ENCODE peak calls at places on chromosomes 1 and 21, in eight cellular contexts. One of them, this sample, is unnamed.

GRCh38 chr1:24111998-24112380 is at the start of gene MYOM3:
- DNase-seq in kidney tubule cell: peak; percentile 16
- DNase-seq in NCI-H2081: no peak
- DNase-seq in HT-29: no peak
- DNase-seq in EL: no peak
- DNase-seq in foreskin fibroblast: no peak
- DNase-seq in stomach: no peak
- DNase-seq in stimulated activated CD4-positive, alpha-beta T cell treated with anti-CD3 and anti-CD28 coated beads, Interleukin-15, amount 100 ng/mL, for 1 hour: no peak
- DNase-seq in this sample: no peak

GRCh38 chr1:117678246-117678977 is 72.6 kb downstream of the TENT5C start:
- DNase-seq in stomach: peak; percentile 66
- DNase-seq in foreskin fibroblast: no peak
- DNase-seq in EL: no peak
- DNase-seq in NCI-H2081: no peak
- DNase-seq in HT-29: no peak
- DNase-seq in stimulated activated CD4-positive, alpha-beta T cell treated with anti-CD3 and anti-CD28 coated beads, Interleukin-15, amount 100 ng/mL, for 1 hour: no peak
- DNase-seq in kidney tubule cell: no peak
- DNase-seq in this sample: no peak

GRCh38 chr1:150474869-150475268 is 12.3 kb upstream of the TARS2 start:
- DNase-seq in stomach: no peak
- DNase-seq in NCI-H2081: no peak
- DNase-seq in foreskin fibroblast: no peak
- DNase-seq in EL: no peak
- DNase-seq in stimulated activated CD4-positive, alpha-beta T cell treated with anti-CD3 and anti-CD28 coated beads, Interleukin-15, amount 100 ng/mL, for 1 hour: no peak
- DNase-seq in HT-29: no peak
- DNase-seq in kidney tubule cell: no peak
- DNase-seq in this sample: no peak

GRCh38 chr1:54413295-54413694 is 7.1 kb upstream of the SSBP3 start:
- DNase-seq in NCI-H2081: no peak
- DNase-seq in kidney tubule cell: peak; percentile 15
- DNase-seq in foreskin fibroblast: peak; percentile 85
- DNase-seq in EL: peak; percentile 63
- DNase-seq in HT-29: no peak
- DNase-seq in stimulated activated CD4-positive, alpha-beta T cell treated with anti-CD3 and anti-CD28 coated beads, Interleukin-15, amount 100 ng/mL, for 1 hour: no peak
- DNase-seq in stomach: peak; percentile 32
- DNase-seq in this sample: no peak

GRCh38 chr1:16926491-16927195 is 4.9 kb downstream of the CROCC start:
- DNase-seq in HT-29: no peak
- DNase-seq in EL: no peak
- DNase-seq in stimulated activated CD4-positive, alpha-beta T cell treated with anti-CD3 and anti-CD28 coated beads, Interleukin-15, amount 100 ng/mL, for 1 hour: no peak
- DNase-seq in stomach: no peak
- DNase-seq in foreskin fibroblast: no peak
- DNase-seq in NCI-H2081: peak; percentile 91
- DNase-seq in kidney tubule cell: no peak
- DNase-seq in this sample: no peak

GRCh38 chr1:87362834-87363426 is 34.2 kb downstream of the LMO4 start:
- DNase-seq in HT-29: no peak
- DNase-seq in stimulated activated CD4-positive, alpha-beta T cell treated with anti-CD3 and anti-CD28 coated beads, Interleukin-15, amount 100 ng/mL, for 1 hour: no peak
- DNase-seq in stomach: no peak
- DNase-seq in kidney tubule cell: no peak
- DNase-seq in EL: peak; percentile 35
- DNase-seq in NCI-H2081: no peak
- DNase-seq in foreskin fibroblast: peak; percentile 21
- DNase-seq in this sample: no peak

GRCh38 chr1:24970399-24970753 is 40.3 kb upstream of the RUNX3 start:
- DNase-seq in stomach: no peak
- DNase-seq in HT-29: peak; percentile 16
- DNase-seq in stimulated activated CD4-positive, alpha-beta T cell treated with anti-CD3 and anti-CD28 coated beads, Interleukin-15, amount 100 ng/mL, for 1 hour: no peak
- DNase-seq in foreskin fibroblast: no peak
- DNase-seq in NCI-H2081: no peak
- DNase-seq in EL: peak; percentile 58
- DNase-seq in kidney tubule cell: peak; percentile 63
- DNase-seq in this sample: peak; percentile 71

GRCh38 chr21:39341249-39341923 is 7.5 kb downstream of the HMGN1 start:
- DNase-seq in kidney tubule cell: no peak
- DNase-seq in NCI-H2081: no peak
- DNase-seq in foreskin fibroblast: no peak
- DNase-seq in stimulated activated CD4-positive, alpha-beta T cell treated with anti-CD3 and anti-CD28 coated beads, Interleukin-15, amount 100 ng/mL, for 1 hour: no peak
- DNase-seq in stomach: no peak
- DNase-seq in EL: no peak
- DNase-seq in HT-29: no peak
- DNase-seq in this sample: no peak

GRCh38 chr1:93522721-93523120 is 74.8 kb downstream of the FNBP1L start:
- DNase-seq in foreskin fibroblast: no peak
- DNase-seq in stimulated activated CD4-positive, alpha-beta T cell treated with anti-CD3 and anti-CD28 coated beads, Interleukin-15, amount 100 ng/mL, for 1 hour: no peak
- DNase-seq in kidney tubule cell: no peak
- DNase-seq in HT-29: no peak
- DNase-seq in stomach: no peak
- DNase-seq in EL: no peak
- DNase-seq in NCI-H2081: no peak
- DNase-seq in this sample: no peak

GRCh38 chr21:17931080-17931479 is 111.9 kb upstream of the C21orf91 start:
- DNase-seq in EL: no peak
- DNase-seq in stimulated activated CD4-positive, alpha-beta T cell treated with anti-CD3 and anti-CD28 coated beads, Interleukin-15, amount 100 ng/mL, for 1 hour: no peak
- DNase-seq in HT-29: peak; percentile 13
- DNase-seq in foreskin fibroblast: no peak
- DNase-seq in stomach: no peak
- DNase-seq in kidney tubule cell: peak; percentile 2
- DNase-seq in NCI-H2081: no peak
- DNase-seq in this sample: no peak

GRCh38 chr1:55250399-55251075 is 35.4 kb upstream of the USP24 start:
- DNase-seq in EL: peak; percentile 16
- DNase-seq in NCI-H2081: no peak
- DNase-seq in foreskin fibroblast: no peak
- DNase-seq in kidney tubule cell: peak; percentile 25
- DNase-seq in stomach: no peak
- DNase-seq in HT-29: no peak
- DNase-seq in stimulated activated CD4-positive, alpha-beta T cell treated with anti-CD3 and anti-CD28 coated beads, Interleukin-15, amount 100 ng/mL, for 1 hour: no peak
- DNase-seq in this sample: no peak

GRCh38 chr1:221777434-221778072 is 35.7 kb upstream of the DUSP10 start:
- DNase-seq in stimulated activated CD4-positive, alpha-beta T cell treated with anti-CD3 and anti-CD28 coated beads, Interleukin-15, amount 100 ng/mL, for 1 hour: peak; percentile 24
- DNase-seq in foreskin fibroblast: no peak
- DNase-seq in kidney tubule cell: no peak
- DNase-seq in stomach: no peak
- DNase-seq in EL: no peak
- DNase-seq in NCI-H2081: no peak
- DNase-seq in HT-29: no peak
- DNase-seq in this sample: no peak

GRCh38 chr1:97350662-97351061 is 570.2 kb downstream of the DPYD start:
- DNase-seq in NCI-H2081: no peak
- DNase-seq in stimulated activated CD4-positive, alpha-beta T cell treated with anti-CD3 and anti-CD28 coated beads, Interleukin-15, amount 100 ng/mL, for 1 hour: no peak
- DNase-seq in EL: peak; percentile 49
- DNase-seq in foreskin fibroblast: peak; percentile 32
- DNase-seq in HT-29: no peak
- DNase-seq in kidney tubule cell: peak; percentile 11
- DNase-seq in stomach: no peak
- DNase-seq in this sample: no peak

GRCh38 chr21:14545906-14546480 is at the start of gene SAMSN1:
- DNase-seq in EL: no peak
- DNase-seq in stimulated activated CD4-positive, alpha-beta T cell treated with anti-CD3 and anti-CD28 coated beads, Interleukin-15, amount 100 ng/mL, for 1 hour: peak; percentile 18
- DNase-seq in HT-29: no peak
- DNase-seq in foreskin fibroblast: no peak
- DNase-seq in stomach: peak; percentile 34
- DNase-seq in NCI-H2081: no peak
- DNase-seq in kidney tubule cell: no peak
- DNase-seq in this sample: no peak

GRCh38 chr21:25979845-25980433 is 190.6 kb downstream of the APP start:
- DNase-seq in stomach: no peak
- DNase-seq in EL: no peak
- DNase-seq in foreskin fibroblast: no peak
- DNase-seq in HT-29: no peak
- DNase-seq in stimulated activated CD4-positive, alpha-beta T cell treated with anti-CD3 and anti-CD28 coated beads, Interleukin-15, amount 100 ng/mL, for 1 hour: no peak
- DNase-seq in kidney tubule cell: no peak
- DNase-seq in NCI-H2081: no peak
- DNase-seq in this sample: no peak

GRCh38 chr1:14103878-14104430 is 404.0 kb downstream of the PRDM2 start:
- DNase-seq in stimulated activated CD4-positive, alpha-beta T cell treated with anti-CD3 and anti-CD28 coated beads, Interleukin-15, amount 100 ng/mL, for 1 hour: no peak
- DNase-seq in EL: no peak
- DNase-seq in foreskin fibroblast: no peak
- DNase-seq in HT-29: no peak
- DNase-seq in stomach: no peak
- DNase-seq in NCI-H2081: no peak
- DNase-seq in kidney tubule cell: no peak
- DNase-seq in this sample: no peak

GRCh38 chr1:31815752-31816484 is at the start of gene SPOCD1:
- DNase-seq in kidney tubule cell: peak; percentile 85
- DNase-seq in NCI-H2081: peak; percentile 60
- DNase-seq in stimulated activated CD4-positive, alpha-beta T cell treated with anti-CD3 and anti-CD28 coated beads, Interleukin-15, amount 100 ng/mL, for 1 hour: peak; percentile 72
- DNase-seq in HT-29: peak; percentile 86
- DNase-seq in EL: peak; percentile 89
- DNase-seq in stomach: peak; percentile 84
- DNase-seq in foreskin fibroblast: peak; percentile 76
- DNase-seq in this sample: peak; percentile 61

GRCh38 chr1:206551985-206552325 is 44.6 kb downstream of the RASSF5 start:
- DNase-seq in HT-29: no peak
- DNase-seq in kidney tubule cell: no peak
- DNase-seq in foreskin fibroblast: no peak
- DNase-seq in stimulated activated CD4-positive, alpha-beta T cell treated with anti-CD3 and anti-CD28 coated beads, Interleukin-15, amount 100 ng/mL, for 1 hour: no peak
- DNase-seq in stomach: no peak
- DNase-seq in NCI-H2081: no peak
- DNase-seq in EL: no peak
- DNase-seq in this sample: no peak

GRCh38 chr1:183289104-183289503 is 103.0 kb downstream of the LAMC2 start:
- DNase-seq in stomach: no peak
- DNase-seq in NCI-H2081: no peak
- DNase-seq in EL: no peak
- DNase-seq in HT-29: no peak
- DNase-seq in stimulated activated CD4-positive, alpha-beta T cell treated with anti-CD3 and anti-CD28 coated beads, Interleukin-15, amount 100 ng/mL, for 1 hour: no peak
- DNase-seq in kidney tubule cell: no peak
- DNase-seq in foreskin fibroblast: no peak
- DNase-seq in this sample: no peak

GRCh38 chr21:28233536-28234220 is 759.0 kb downstream of the LTN1 start:
- DNase-seq in EL: no peak
- DNase-seq in foreskin fibroblast: no peak
- DNase-seq in kidney tubule cell: no peak
- DNase-seq in stomach: no peak
- DNase-seq in stimulated activated CD4-positive, alpha-beta T cell treated with anti-CD3 and anti-CD28 coated beads, Interleukin-15, amount 100 ng/mL, for 1 hour: no peak
- DNase-seq in HT-29: no peak
- DNase-seq in NCI-H2081: no peak
- DNase-seq in this sample: no peak

GRCh38 chr1:202958544-202959275 is 598 bp upstream of the ADIPOR1 start:
- DNase-seq in foreskin fibroblast: no peak
- DNase-seq in kidney tubule cell: no peak
- DNase-seq in stomach: no peak
- DNase-seq in NCI-H2081: peak; percentile 38
- DNase-seq in EL: no peak
- DNase-seq in HT-29: peak; percentile 29
- DNase-seq in stimulated activated CD4-positive, alpha-beta T cell treated with anti-CD3 and anti-CD28 coated beads, Interleukin-15, amount 100 ng/mL, for 1 hour: no peak
- DNase-seq in this sample: no peak

GRCh38 chr1:151539321-151540020 is 638 bp upstream of the TUFT1 start:
- DNase-seq in NCI-H2081: peak; percentile 99
- DNase-seq in kidney tubule cell: peak; percentile 100
- DNase-seq in stimulated activated CD4-positive, alpha-beta T cell treated with anti-CD3 and anti-CD28 coated beads, Interleukin-15, amount 100 ng/mL, for 1 hour: no peak
- DNase-seq in HT-29: peak; percentile 98
- DNase-seq in stomach: peak; percentile 95
- DNase-seq in foreskin fibroblast: peak; percentile 74
- DNase-seq in EL: peak; percentile 95
- DNase-seq in this sample: peak; percentile 97

GRCh38 chr1:26287033-26287711 is 7.3 kb downstream of the SH3BGRL3 start:
- DNase-seq in EL: peak; percentile 27
- DNase-seq in stomach: peak; percentile 44
- DNase-seq in stimulated activated CD4-positive, alpha-beta T cell treated with anti-CD3 and anti-CD28 coated beads, Interleukin-15, amount 100 ng/mL, for 1 hour: no peak
- DNase-seq in kidney tubule cell: peak; percentile 74
- DNase-seq in NCI-H2081: no peak
- DNase-seq in foreskin fibroblast: no peak
- DNase-seq in HT-29: no peak
- DNase-seq in this sample: peak; percentile 51

GRCh38 chr1:85571830-85572229 is 8.7 kb upstream of the CCN1 start:
- DNase-seq in EL: peak; percentile 16
- DNase-seq in foreskin fibroblast: no peak
- DNase-seq in HT-29: no peak
- DNase-seq in stomach: no peak
- DNase-seq in kidney tubule cell: peak; percentile 80
- DNase-seq in stimulated activated CD4-positive, alpha-beta T cell treated with anti-CD3 and anti-CD28 coated beads, Interleukin-15, amount 100 ng/mL, for 1 hour: no peak
- DNase-seq in NCI-H2081: no peak
- DNase-seq in this sample: peak; percentile 72

GRCh38 chr1:5509664-5510452 is 482.4 kb downstream of the NPHP4 start:
- DNase-seq in stimulated activated CD4-positive, alpha-beta T cell treated with anti-CD3 and anti-CD28 coated beads, Interleukin-15, amount 100 ng/mL, for 1 hour: peak; percentile 62
- DNase-seq in EL: peak; percentile 29
- DNase-seq in stomach: peak; percentile 72
- DNase-seq in foreskin fibroblast: peak; percentile 9
- DNase-seq in HT-29: peak; percentile 65
- DNase-seq in kidney tubule cell: peak; percentile 26
- DNase-seq in NCI-H2081: no peak
- DNase-seq in this sample: peak; percentile 10

GRCh38 chr1:47505267-47505666 is 67.4 kb downstream of the FOXD2 start:
- DNase-seq in foreskin fibroblast: no peak
- DNase-seq in stimulated activated CD4-positive, alpha-beta T cell treated with anti-CD3 and anti-CD28 coated beads, Interleukin-15, amount 100 ng/mL, for 1 hour: no peak
- DNase-seq in kidney tubule cell: no peak
- DNase-seq in HT-29: no peak
- DNase-seq in stomach: no peak
- DNase-seq in NCI-H2081: no peak
- DNase-seq in EL: no peak
- DNase-seq in this sample: no peak

GRCh38 chr1:11982010-11982392 is 1.8 kb downstream of the MFN2 start:
- DNase-seq in EL: peak; percentile 30
- DNase-seq in HT-29: peak; percentile 64
- DNase-seq in stomach: no peak
- DNase-seq in NCI-H2081: no peak
- DNase-seq in kidney tubule cell: peak; percentile 60
- DNase-seq in foreskin fibroblast: peak; percentile 37
- DNase-seq in stimulated activated CD4-positive, alpha-beta T cell treated with anti-CD3 and anti-CD28 coated beads, Interleukin-15, amount 100 ng/mL, for 1 hour: no peak
- DNase-seq in this sample: no peak

GRCh38 chr1:1703796-1704195 is 11.2 kb upstream of the SLC35E2B start:
- DNase-seq in EL: no peak
- DNase-seq in NCI-H2081: no peak
- DNase-seq in kidney tubule cell: no peak
- DNase-seq in HT-29: no peak
- DNase-seq in stimulated activated CD4-positive, alpha-beta T cell treated with anti-CD3 and anti-CD28 coated beads, Interleukin-15, amount 100 ng/mL, for 1 hour: no peak
- DNase-seq in foreskin fibroblast: no peak
- DNase-seq in stomach: no peak
- DNase-seq in this sample: no peak

GRCh38 chr1:29209173-29209572 is 21.6 kb downstream of the MECR start:
- DNase-seq in HT-29: no peak
- DNase-seq in stomach: no peak
- DNase-seq in EL: peak; percentile 60
- DNase-seq in stimulated activated CD4-positive, alpha-beta T cell treated with anti-CD3 and anti-CD28 coated beads, Interleukin-15, amount 100 ng/mL, for 1 hour: no peak
- DNase-seq in kidney tubule cell: peak; percentile 49
- DNase-seq in foreskin fibroblast: peak; percentile 54
- DNase-seq in NCI-H2081: no peak
- DNase-seq in this sample: no peak

GRCh38 chr1:77888429-77889239 is at the start of gene NEXN:
- DNase-seq in EL: peak; percentile 82
- DNase-seq in HT-29: no peak
- DNase-seq in kidney tubule cell: peak; percentile 72
- DNase-seq in stimulated activated CD4-positive, alpha-beta T cell treated with anti-CD3 and anti-CD28 coated beads, Interleukin-15, amount 100 ng/mL, for 1 hour: no peak
- DNase-seq in stomach: peak; percentile 63
- DNase-seq in NCI-H2081: peak; percentile 1
- DNase-seq in foreskin fibroblast: peak; percentile 74
- DNase-seq in this sample: peak; percentile 55

GRCh38 chr1:45335732-45336365 is 4.1 kb upstream of the TOE1 start:
- DNase-seq in EL: no peak
- DNase-seq in kidney tubule cell: peak; percentile 13
- DNase-seq in HT-29: peak; percentile 81
- DNase-seq in stomach: no peak
- DNase-seq in NCI-H2081: no peak
- DNase-seq in foreskin fibroblast: no peak
- DNase-seq in stimulated activated CD4-positive, alpha-beta T cell treated with anti-CD3 and anti-CD28 coated beads, Interleukin-15, amount 100 ng/mL, for 1 hour: no peak
- DNase-seq in this sample: no peak

GRCh38 chr1:244349103-244349531 is 102.6 kb downstream of the ADSS2 start:
- DNase-seq in kidney tubule cell: no peak
- DNase-seq in stomach: no peak
- DNase-seq in NCI-H2081: no peak
- DNase-seq in HT-29: no peak
- DNase-seq in EL: peak; percentile 84
- DNase-seq in stimulated activated CD4-positive, alpha-beta T cell treated with anti-CD3 and anti-CD28 coated beads, Interleukin-15, amount 100 ng/mL, for 1 hour: no peak
- DNase-seq in foreskin fibroblast: peak; percentile 82
- DNase-seq in this sample: no peak

GRCh38 chr1:19414490-19414889 is 70.8 kb downstream of the CAPZB start:
- DNase-seq in stomach: no peak
- DNase-seq in stimulated activated CD4-positive, alpha-beta T cell treated with anti-CD3 and anti-CD28 coated beads, Interleukin-15, amount 100 ng/mL, for 1 hour: no peak
- DNase-seq in NCI-H2081: no peak
- DNase-seq in foreskin fibroblast: no peak
- DNase-seq in HT-29: no peak
- DNase-seq in EL: no peak
- DNase-seq in kidney tubule cell: no peak
- DNase-seq in this sample: no peak

GRCh38 chr1:217134857-217135568 is 411.8 kb upstream of the ESRRG start:
- DNase-seq in NCI-H2081: peak; percentile 70
- DNase-seq in foreskin fibroblast: no peak
- DNase-seq in stimulated activated CD4-positive, alpha-beta T cell treated with anti-CD3 and anti-CD28 coated beads, Interleukin-15, amount 100 ng/mL, for 1 hour: no peak
- DNase-seq in EL: no peak
- DNase-seq in stomach: no peak
- DNase-seq in kidney tubule cell: peak; percentile 53
- DNase-seq in HT-29: no peak
- DNase-seq in this sample: no peak

This sample was measured in RCC 7860.